ENCODE peak calls at places on chromosomes 3 and 15, in six cellular contexts. S is NCI-H524, O is NCI-H1092 treated with DMSO at 0.1 percent for 48 hours, P is fibroblast of pulmonary artery, N is posterior vena cava, I is SHP77. V is an unnamed sample.

GRCh38 chr15:79192462-79193036 is 90.0 kb upstream of the ANKRD34C start:
- DNase-seq in P (no peak), N (no peak), S (peak; percentile 98), O (no peak), I (no peak), V (peak; percentile 49)

GRCh38 chr3:55416381-55416821 is 70.7 kb downstream of the WNT5A start:
- DNase-seq in S (no peak), P (peak; percentile 60), O (no peak), I (peak; percentile 46), N (no peak), V (peak; percentile 62)

GRCh38 chr3:55899887-55900286 is 412.8 kb upstream of the WNT5A start:
- DNase-seq in P (no peak), O (no peak), I (no peak), S (no peak), N (no peak), V (no peak)

GRCh38 chr3:16064660-16065414 is 109.6 kb upstream of the GALNT15 start:
- DNase-seq in N (peak; percentile 93), S (no peak), I (peak; percentile 21), P (peak; percentile 96), O (no peak), V (no peak)

GRCh38 chr3:187136936-187137335 is 2.4 kb downstream of the RPL39L start:
- DNase-seq in S (no peak), I (no peak), O (no peak), N (no peak), P (peak; percentile 47), V (no peak)

GRCh38 chr15:69857686-69858391 is 239.9 kb downstream of the TLE3 start:
- DNase-seq in O (no peak), N (no peak), I (no peak), S (no peak), P (no peak), V (peak; percentile 83)

GRCh38 chr15:35838422-35839150 is 292.6 kb upstream of the DPH6 start:
- DNase-seq in O (no peak), S (no peak), P (no peak), N (no peak), I (no peak), V (no peak)

GRCh38 chr15:24848050-24848449 is 106.7 kb upstream of the SNRPN start:
- DNase-seq in N (no peak), I (no peak), O (no peak), P (peak; percentile 44), S (peak; percentile 60), V (peak; percentile 83)

GRCh38 chr3:165259518-165260193 is 63.5 kb upstream of the SLITRK3 start:
- DNase-seq in N (no peak), O (no peak), S (no peak), P (peak; percentile 59), I (no peak), V (peak; percentile 50)

GRCh38 chr3:11514191-11514770 is 129.4 kb downstream of the VGLL4 start:
- DNase-seq in I (peak; percentile 31), S (no peak), N (no peak), P (peak; percentile 86), O (no peak), V (no peak)

GRCh38 chr3:155339052-155339451 is 45.6 kb upstream of the STRIT1 start:
- DNase-seq in I (no peak), S (no peak), N (no peak), P (no peak), O (no peak), V (no peak)

GRCh38 chr3:143267984-143268383 is 148.4 kb downstream of the CHST2 start:
- DNase-seq in P (no peak), O (no peak), S (no peak), I (no peak), N (no peak), V (no peak)

GRCh38 chr15:65307978-65308377 is 3.5 kb downstream of the RNU5B-1 start:
- DNase-seq in O (no peak), P (no peak), I (no peak), S (no peak), N (no peak), V (no peak)

GRCh38 chr3:45688194-45688881 is 858 bp upstream of the SACM1L start:
- DNase-seq in I (peak; percentile 50), N (no peak), O (peak; percentile 78), P (no peak), S (peak; percentile 78), V (peak; percentile 73)

GRCh38 chr3:100869787-100870186 is 123.4 kb downstream of the ABI3BP start:
- DNase-seq in S (no peak), O (no peak), P (peak; percentile 83), I (no peak), N (no peak), V (no peak)

V was measured in islet precursor cell.